ENCODE peak calls at places on chromosome 18, in ten cellular contexts. M, L, J, X, C, P, K, R, D and T are unnamed samples.

GRCh38 chr18:31303771-31304170 is 14.2 kb upstream of the DSG1 start:
- DNase-seq in R (no peak), K (no peak), C (no peak), P (no peak), D (no peak), M (no peak), X (no peak), J (peak), L (no peak), T (no peak)

GRCh38 chr18:54739476-54739875 is 88.8 kb upstream of the RAB27B start:
- DNase-seq in D (no peak), R (no peak), J (no peak), X (no peak), P (no peak), M (peak), L (no peak), K (no peak), C (no peak), T (no peak)

GRCh38 chr18:52060612-52061259 is 279.3 kb upstream of the DCC start:
- DNase-seq in J (no peak), X (no peak), D (no peak), M (no peak), K (no peak), L (no peak), P (no peak), C (no peak), R (no peak), T (no peak)

GRCh38 chr18:79693561-79694205 is 14.1 kb downstream of the CTDP1 start:
- DNase-seq in C (no peak), M (no peak), P (no peak), J (no peak), X (no peak), K (no peak), R (no peak), L (no peak), D (peak), T (no peak)

GRCh38 chr18:48834421-48835011 is 116.2 kb downstream of the SMAD7 start:
- DNase-seq in C (peak), X (peak), M (peak), K (no peak), R (peak), L (peak), D (peak), J (peak), P (peak), T (peak)

GRCh38 chr18:9638886-9639285 is 24.5 kb upstream of the PPP4R1 start:
- DNase-seq in R (no peak), L (no peak), D (no peak), K (no peak), C (no peak), P (no peak), J (peak), X (no peak), M (no peak), T (no peak)

GRCh38 chr18:35158728-35159443 is 81.9 kb upstream of the ZNF397 start:
- DNase-seq in D (no peak), R (no peak), K (no peak), M (no peak), C (no peak), J (peak), X (no peak), L (no peak), P (no peak), T (no peak)

GRCh38 chr18:68935686-68936085 is 137.8 kb downstream of the CCDC102B start:
- DNase-seq in J (no peak), R (no peak), D (no peak), C (no peak), P (no peak), M (no peak), K (no peak), X (no peak), L (no peak), T (no peak)

GRCh38 chr18:50853863-50854271 is 25.1 kb upstream of the ME2 start:
- DNase-seq in K (no peak), L (no peak), M (no peak), R (peak), D (no peak), C (no peak), X (no peak), J (peak), P (no peak), T (no peak)